ENCODE peak calls at places on chromosome 16, in eight cellular contexts. I is AG04449; P is NCI-H82; W is naive thymus-derived CD4-positive, alpha-beta T cell; H is DND-41; U is PC-3; A is right atrium auricular region; F is stimulated activated CD8-positive, alpha-beta memory T cell treated with anti-CD3 and anti-CD28 coated beads, Interleukin-15, amount 100 ng/mL, for 24 hours. Y is an unnamed sample.

GRCh38 chr16:58492735-58493134 is 7.2 kb upstream of the NDRG4 start:
- DNase-seq in I (no peak), P (peak; percentile 39), W (no peak), H (no peak), U (no peak), A (no peak), F (no peak), Y (no peak)

GRCh38 chr16:65044861-65045260 is 77.0 kb downstream of the CDH11 start:
- DNase-seq in I (peak; percentile 63), P (no peak), W (no peak), H (no peak), U (no peak), A (no peak), F (no peak), Y (no peak)

GRCh38 chr16:11734653-11735043 is 8.0 kb downstream of the TXNDC11 start:
- DNase-seq in I (no peak), P (no peak), W (no peak), H (no peak), U (no peak), A (no peak), F (no peak), Y (no peak)

GRCh38 chr16:8920676-8921625 is 38.8 kb downstream of the LITAFD start:
- DNase-seq in I (no peak), P (no peak), W (no peak), H (no peak), U (no peak), A (no peak), F (no peak), Y (no peak)

GRCh38 chr16:29745126-29745852 is 501 bp downstream of the C16orf54 start:
- DNase-seq in I (no peak), P (no peak), W (peak; percentile 64), H (peak; percentile 69), U (no peak), A (no peak), F (no peak), Y (no peak)

GRCh38 chr16:86027366-86028126 is 128.6 kb downstream of the IRF8 start:
- DNase-seq in I (no peak), P (no peak), W (no peak), H (no peak), U (peak; percentile 38), A (no peak), F (no peak), Y (no peak)

GRCh38 chr16:1078579-1079021 is 6.1 kb downstream of the SSTR5 start:
- DNase-seq in I (no peak), P (peak; percentile 84), W (no peak), H (no peak), U (peak; percentile 90), A (no peak), F (no peak), Y (no peak)

GRCh38 chr16:57643166-57643813 is 14.9 kb downstream of the ADGRG1 start:
- DNase-seq in I (peak; percentile 33), P (no peak), W (no peak), H (no peak), U (peak; percentile 73), A (no peak), F (no peak), Y (no peak)

GRCh38 chr16:89565506-89566372 is 5.3 kb downstream of the RPL13 start:
- DNase-seq in I (no peak), P (peak; percentile 87), W (peak; percentile 67), H (peak; percentile 51), U (peak; percentile 51), A (no peak), F (peak; percentile 42), Y (peak; percentile 73)

GRCh38 chr16:495127-495748 is 32.3 kb upstream of the CAPN15 start:
- DNase-seq in I (no peak), P (peak; percentile 67), W (no peak), H (peak; percentile 49), U (peak; percentile 45), A (no peak), F (no peak), Y (peak; percentile 78)

GRCh38 chr16:77660311-77660710 is 62.0 kb upstream of the NUDT7 start:
- DNase-seq in I (no peak), P (peak; percentile 87), W (no peak), H (no peak), U (peak; percentile 30), A (no peak), F (no peak), Y (peak; percentile 51)

GRCh38 chr16:31480851-31481250 is 2.1 kb upstream of the SLC5A2 start:
- DNase-seq in I (no peak), P (no peak), W (no peak), H (no peak), U (no peak), A (no peak), F (no peak), Y (no peak)

GRCh38 chr16:86018487-86018886 is 119.5 kb downstream of the IRF8 start:
- DNase-seq in I (no peak), P (no peak), W (no peak), H (no peak), U (no peak), A (peak; percentile 68), F (no peak), Y (no peak)

GRCh38 chr16:80016689-80017088 is 416.2 kb upstream of the MAF start:
- DNase-seq in I (no peak), P (no peak), W (no peak), H (no peak), U (no peak), A (no peak), F (no peak), Y (no peak)

GRCh38 chr16:66845080-66845410 is 831 bp downstream of the CA7 start:
- DNase-seq in I (no peak), P (no peak), W (no peak), H (no peak), U (no peak), A (no peak), F (no peak), Y (no peak)

GRCh38 chr16:83998091-83998490 is 30.0 kb downstream of the NECAB2 start:
- DNase-seq in I (no peak), P (no peak), W (no peak), H (no peak), U (no peak), A (no peak), F (no peak), Y (no peak)

GRCh38 chr16:88920618-88921602 is 54.5 kb upstream of the PABPN1L start:
- DNase-seq in I (no peak), P (no peak), W (no peak), H (no peak), U (peak; percentile 37), A (peak; percentile 75), F (no peak), Y (peak; percentile 75)

GRCh38 chr16:74563828-74564263 is 43.1 kb downstream of the GLG1 start:
- DNase-seq in I (no peak), P (no peak), W (no peak), H (no peak), U (peak; percentile 47), A (peak; percentile 63), F (no peak), Y (no peak)

GRCh38 chr16:57756424-57757325 is 21.1 kb downstream of the KATNB1 start:
- DNase-seq in I (no peak), P (no peak), W (no peak), H (no peak), U (no peak), A (no peak), F (no peak), Y (no peak)

Y was measured in D341Med.